ENCODE peak calls at places on chromosomes 5 and 9, in four cellular contexts. One of them, this sample, is unnamed.

GRCh38 chr9:117763314-117763713 is 59.1 kb downstream of the TLR4 start:
- DNase-seq in brain microvascular endothelial cell: peak
- DNase-seq in NCI-H1436: no peak
- DNase-seq in T follicular helper cell: no peak
- DNase-seq in this sample: no peak

GRCh38 chr5:158468444-158468843 is 609.5 kb upstream of the CLINT1 start:
- DNase-seq in brain microvascular endothelial cell: no peak
- DNase-seq in NCI-H1436: no peak
- DNase-seq in T follicular helper cell: no peak
- DNase-seq in this sample: no peak

GRCh38 chr5:162683280-162683679 is 615.7 kb downstream of the GABRG2 start:
- DNase-seq in T follicular helper cell: no peak
- DNase-seq in NCI-H1436: no peak
- DNase-seq in brain microvascular endothelial cell: no peak
- DNase-seq in this sample: no peak

GRCh38 chr9:6502399-6502798 is 89.4 kb downstream of the UHRF2 start:
- DNase-seq in T follicular helper cell: no peak
- DNase-seq in brain microvascular endothelial cell: no peak
- DNase-seq in NCI-H1436: no peak
- DNase-seq in this sample: no peak

GRCh38 chr9:114824130-114824529 is 18.3 kb upstream of the TNFSF15 start:
- DNase-seq in NCI-H1436: no peak
- DNase-seq in T follicular helper cell: no peak
- DNase-seq in brain microvascular endothelial cell: peak
- DNase-seq in this sample: no peak

GRCh38 chr9:135068776-135069415 is 18.6 kb upstream of the OLFM1 start:
- DNase-seq in NCI-H1436: no peak
- DNase-seq in T follicular helper cell: no peak
- DNase-seq in brain microvascular endothelial cell: no peak
- DNase-seq in this sample: no peak

GRCh38 chr9:76624381-76625048 is 139.7 kb upstream of the PCA3 start:
- DNase-seq in brain microvascular endothelial cell: no peak
- DNase-seq in T follicular helper cell: no peak
- DNase-seq in NCI-H1436: no peak
- DNase-seq in this sample: no peak

GRCh38 chr9:106333487-106333886 is 529.5 kb upstream of the ZNF462 start:
- DNase-seq in T follicular helper cell: no peak
- DNase-seq in NCI-H1436: peak
- DNase-seq in brain microvascular endothelial cell: no peak
- DNase-seq in this sample: no peak

GRCh38 chr5:31861601-31862000 is 222.7 kb downstream of the PDZD2 start:
- DNase-seq in NCI-H1436: no peak
- DNase-seq in T follicular helper cell: no peak
- DNase-seq in brain microvascular endothelial cell: no peak
- DNase-seq in this sample: no peak

GRCh38 chr9:16147726-16148125 is 594.9 kb downstream of the CCDC171 start:
- DNase-seq in brain microvascular endothelial cell: no peak
- DNase-seq in T follicular helper cell: no peak
- DNase-seq in NCI-H1436: no peak
- DNase-seq in this sample: no peak

GRCh38 chr9:93451762-93452709 is 551 bp downstream of the FAM120A start:
- DNase-seq in T follicular helper cell: peak
- DNase-seq in brain microvascular endothelial cell: peak
- DNase-seq in NCI-H1436: peak
- DNase-seq in this sample: peak

GRCh38 chr5:88671408-88671807 is 211.6 kb downstream of the MEF2C start:
- DNase-seq in NCI-H1436: no peak
- DNase-seq in T follicular helper cell: no peak
- DNase-seq in brain microvascular endothelial cell: no peak
- DNase-seq in this sample: no peak

GRCh38 chr9:105757496-105758251 is 63.3 kb downstream of the TMEM38B start:
- DNase-seq in brain microvascular endothelial cell: no peak
- DNase-seq in NCI-H1436: no peak
- DNase-seq in T follicular helper cell: no peak
- DNase-seq in this sample: no peak

GRCh38 chr9:34413229-34413852 is 36.6 kb upstream of the MYORG start:
- DNase-seq in brain microvascular endothelial cell: peak
- DNase-seq in T follicular helper cell: no peak
- DNase-seq in NCI-H1436: no peak
- DNase-seq in this sample: no peak

GRCh38 chr5:50666261-50667078 is at the start of gene PARP8:
- DNase-seq in NCI-H1436: no peak
- DNase-seq in T follicular helper cell: peak
- DNase-seq in brain microvascular endothelial cell: peak
- DNase-seq in this sample: peak

GRCh38 chr5:62306494-62307363 is 723 bp downstream of the KIF2A start:
- DNase-seq in T follicular helper cell: peak
- DNase-seq in NCI-H1436: no peak
- DNase-seq in brain microvascular endothelial cell: peak
- DNase-seq in this sample: peak

GRCh38 chr9:14308751-14309140 is 5.2 kb downstream of the NFIB start:
- DNase-seq in T follicular helper cell: no peak
- DNase-seq in brain microvascular endothelial cell: no peak
- DNase-seq in NCI-H1436: no peak
- DNase-seq in this sample: no peak

GRCh38 chr5:108079754-108080153 is 302.1 kb downstream of the FBXL17 start:
- DNase-seq in T follicular helper cell: no peak
- DNase-seq in brain microvascular endothelial cell: no peak
- DNase-seq in NCI-H1436: no peak
- DNase-seq in this sample: no peak

GRCh38 chr9:120480707-120481106 is 99.3 kb downstream of the CDK5RAP2 start:
- DNase-seq in brain microvascular endothelial cell: no peak
- DNase-seq in T follicular helper cell: no peak
- DNase-seq in NCI-H1436: no peak
- DNase-seq in this sample: no peak

GRCh38 chr5:145827275-145827674 is 7.9 kb downstream of the PRELID2 start:
- DNase-seq in brain microvascular endothelial cell: no peak
- DNase-seq in NCI-H1436: no peak
- DNase-seq in T follicular helper cell: no peak
- DNase-seq in this sample: no peak

GRCh38 chr9:101957705-101958104 is 219.3 kb upstream of the GRIN3A start:
- DNase-seq in brain microvascular endothelial cell: no peak
- DNase-seq in T follicular helper cell: no peak
- DNase-seq in NCI-H1436: no peak
- DNase-seq in this sample: no peak

GRCh38 chr5:94682799-94683198 is 64.3 kb downstream of the SLF1 start:
- DNase-seq in NCI-H1436: no peak
- DNase-seq in brain microvascular endothelial cell: no peak
- DNase-seq in T follicular helper cell: no peak
- DNase-seq in this sample: no peak

GRCh38 chr5:81904861-81905260 is 67.0 kb upstream of the ATG10 start:
- DNase-seq in T follicular helper cell: no peak
- DNase-seq in brain microvascular endothelial cell: no peak
- DNase-seq in NCI-H1436: no peak
- DNase-seq in this sample: no peak

GRCh38 chr9:134968011-134968822 is 50.5 kb upstream of the FCN1 start:
- DNase-seq in T follicular helper cell: no peak
- DNase-seq in brain microvascular endothelial cell: peak
- DNase-seq in NCI-H1436: no peak
- DNase-seq in this sample: no peak

GRCh38 chr5:104084896-104085295 is 522.3 kb upstream of the NUDT12 start:
- DNase-seq in brain microvascular endothelial cell: no peak
- DNase-seq in NCI-H1436: peak
- DNase-seq in T follicular helper cell: no peak
- DNase-seq in this sample: no peak

GRCh38 chr5:11302663-11303062 is 541.6 kb upstream of the DAP start:
- DNase-seq in NCI-H1436: no peak
- DNase-seq in T follicular helper cell: no peak
- DNase-seq in brain microvascular endothelial cell: no peak
- DNase-seq in this sample: no peak

GRCh38 chr9:135704366-135704947 is 2.5 kb downstream of the KCNT1 start:
- DNase-seq in T follicular helper cell: no peak
- DNase-seq in brain microvascular endothelial cell: no peak
- DNase-seq in NCI-H1436: no peak
- DNase-seq in this sample: no peak

GRCh38 chr5:170307575-170308465 is 10.2 kb upstream of the LCP2 start:
- DNase-seq in T follicular helper cell: no peak
- DNase-seq in brain microvascular endothelial cell: peak
- DNase-seq in NCI-H1436: no peak
- DNase-seq in this sample: no peak

GRCh38 chr5:14491505-14491904 is 90.1 kb upstream of the OTULINL start:
- DNase-seq in NCI-H1436: no peak
- DNase-seq in T follicular helper cell: no peak
- DNase-seq in brain microvascular endothelial cell: peak
- DNase-seq in this sample: no peak